ENCODE peak calls at places on chromosomes 11 and 22, in ten cellular contexts. I is activated CD8-positive, alpha-beta memory T cell treated with anti-CD3 and anti-CD28 coated beads, Interleukin-2, amount 50 U/mL, for 48 hours; U is thoracic aorta; D is NCI-H1105 treated with DMSO at 0.1 percent for 48 hours; L is EL; K is stimulated activated CD4-positive, alpha-beta T cell treated with anti-CD3 and anti-CD28 coated beads, Interleukin-15, amount 100 ng/mL, for 24 hours; G is T-helper 9 cell; H is C1 segment of cervical spinal cord; R is CD4-positive, CD25-positive, alpha-beta regulatory T cell; C is iris pigment epithelial cell. V is an unnamed sample.

GRCh38 chr11:132994038-132994502 is 538.2 kb downstream of the OPCML start:
- DNase-seq in U (no peak), R (no peak), I (no peak), L (no peak), K (no peak), G (no peak), H (no peak), D (peak; percentile 90), C (no peak), V (no peak)

GRCh38 chr22:24543068-24543675 is 11.8 kb downstream of the GUCD1 start:
- DNase-seq in R (no peak), U (no peak), D (no peak), K (no peak), I (no peak), H (no peak), G (no peak), C (no peak), L (no peak), V (no peak)

GRCh38 chr11:36034572-36035331 is 90.9 kb downstream of the LDLRAD3 start:
- DNase-seq in R (no peak), U (no peak), D (no peak), K (no peak), C (peak; percentile 87), H (no peak), L (peak; percentile 96), I (no peak), G (no peak), V (no peak)

GRCh38 chr11:8832571-8833260 is 78.3 kb upstream of the AKIP1 start:
- DNase-seq in R (no peak), U (no peak), L (peak; percentile 92), H (no peak), I (no peak), C (peak; percentile 83), D (no peak), K (peak; percentile 5), G (no peak), V (no peak)

GRCh38 chr11:613369-613968 is 2.3 kb downstream of the IRF7 start:
- DNase-seq in L (peak; percentile 60), H (no peak), I (peak; percentile 86), G (peak; percentile 93), U (peak; percentile 47), K (peak; percentile 89), D (peak; percentile 12), C (peak; percentile 54), R (peak; percentile 83), V (no peak)

GRCh38 chr11:120337896-120338840 is 2.0 kb downstream of the ARHGEF12 start:
- DNase-seq in R (no peak), H (no peak), U (no peak), L (peak; percentile 39), D (peak; percentile 48), K (no peak), C (peak; percentile 62), I (no peak), G (no peak), V (no peak)

GRCh38 chr11:12472401-12473065 is 95.2 kb downstream of the PARVA start:
- DNase-seq in G (no peak), H (no peak), C (no peak), L (no peak), D (no peak), R (no peak), U (no peak), I (no peak), K (no peak), V (no peak)

GRCh38 chr22:47228767-47229166 is 466.3 kb downstream of the TBC1D22A start:
- DNase-seq in I (no peak), K (no peak), G (no peak), U (no peak), L (no peak), H (no peak), D (no peak), R (no peak), C (no peak), V (no peak)

GRCh38 chr22:48693377-48694135 is 1134.1 kb downstream of the BRD1 start:
- DNase-seq in D (no peak), H (no peak), G (no peak), K (no peak), U (no peak), R (no peak), C (no peak), I (no peak), L (no peak), V (no peak)

GRCh38 chr22:46425011-46425410 is 89.5 kb downstream of the TRMU start:
- DNase-seq in I (no peak), R (no peak), H (no peak), L (peak; percentile 80), K (no peak), U (no peak), C (peak; percentile 57), G (no peak), D (no peak), V (no peak)

GRCh38 chr11:13135385-13136271 is 126.5 kb downstream of the RASSF10 start:
- DNase-seq in K (no peak), D (peak; percentile 7), R (no peak), I (no peak), G (no peak), L (peak; percentile 86), H (peak; percentile 24), U (no peak), C (peak; percentile 81), V (no peak)

GRCh38 chr22:37480387-37481346 is 5.5 kb downstream of the MFNG start:
- DNase-seq in U (no peak), C (no peak), D (no peak), R (no peak), L (no peak), I (no peak), K (no peak), H (no peak), G (no peak), V (no peak)

GRCh38 chr11:62025429-62026105 is 58.1 kb upstream of the FTH1 start:
- DNase-seq in K (peak; percentile 48), I (peak; percentile 68), R (peak; percentile 77), G (peak; percentile 71), L (peak; percentile 75), C (peak; percentile 99), D (no peak), H (no peak), U (peak; percentile 27), V (no peak)

GRCh38 chr22:22687638-22688500 is 43.5 kb downstream of the GGTLC2 start:
- DNase-seq in L (peak; percentile 29), H (no peak), I (no peak), D (peak; percentile 34), R (no peak), C (peak; percentile 64), K (peak; percentile 42), G (no peak), U (no peak), V (peak; percentile 47)

GRCh38 chr11:22920939-22921565 is 60.8 kb upstream of the CCDC179 start:
- DNase-seq in I (no peak), D (peak; percentile 55), L (peak; percentile 57), G (no peak), U (no peak), H (no peak), K (peak; percentile 1), R (no peak), C (peak; percentile 72), V (no peak)

GRCh38 chr11:90134420-90135003 is at the start of gene NAALAD2:
- DNase-seq in I (no peak), L (peak; percentile 19), R (no peak), H (peak; percentile 23), G (no peak), C (peak; percentile 46), U (no peak), D (no peak), K (peak; percentile 6), V (no peak)

GRCh38 chr11:57172031-57172430 is 9.7 kb upstream of the LRRC55 start:
- DNase-seq in G (no peak), I (no peak), U (no peak), L (no peak), H (no peak), K (no peak), D (no peak), R (no peak), C (no peak), V (no peak)

GRCh38 chr11:2807276-2807681 is 78.3 kb downstream of the CDKN1C start:
- DNase-seq in K (no peak), G (no peak), C (peak; percentile 36), I (no peak), U (peak; percentile 39), D (no peak), H (no peak), L (no peak), R (peak; percentile 0), V (peak; percentile 91)

GRCh38 chr22:44463151-44463550 is 34.9 kb downstream of the RTL6 start:
- DNase-seq in H (no peak), C (no peak), U (no peak), G (no peak), D (no peak), K (no peak), L (no peak), I (peak; percentile 20), R (no peak), V (no peak)

GRCh38 chr22:45239378-45240136 is 1.1 kb downstream of the KIAA0930 start:
- DNase-seq in K (no peak), I (no peak), U (no peak), G (no peak), L (no peak), D (no peak), H (no peak), R (no peak), C (no peak), V (no peak)

GRCh38 chr11:118304227-118304808 is at the start of gene CD3E:
- DNase-seq in U (no peak), K (peak; percentile 82), G (peak; percentile 46), L (no peak), I (peak; percentile 80), H (no peak), C (no peak), D (no peak), R (peak; percentile 50), V (no peak)

GRCh38 chr11:32391479-32391878 is 43.9 kb downstream of the WT1 start:
- DNase-seq in I (no peak), G (no peak), U (no peak), C (no peak), R (no peak), L (no peak), H (no peak), K (no peak), D (no peak), V (no peak)

GRCh38 chr11:132960273-132960672 is 572.0 kb downstream of the OPCML start:
- DNase-seq in U (no peak), R (no peak), H (no peak), C (no peak), D (no peak), K (no peak), G (no peak), L (no peak), I (no peak), V (no peak)

GRCh38 chr11:119388103-119388502 is 6.6 kb upstream of the USP2 start:
- DNase-seq in H (no peak), U (no peak), I (no peak), G (no peak), C (no peak), L (no peak), D (no peak), K (no peak), R (no peak), V (no peak)

GRCh38 chr22:35910926-35911325 is 117.7 kb downstream of the RBFOX2 start:
- DNase-seq in R (no peak), U (no peak), D (no peak), G (no peak), K (no peak), I (no peak), H (no peak), C (no peak), L (no peak), V (no peak)

GRCh38 chr11:121563003-121563402 is 110.2 kb upstream of the SORL1-AS1 start:
- DNase-seq in U (no peak), I (no peak), H (no peak), R (no peak), L (no peak), D (no peak), C (no peak), G (no peak), K (peak; percentile 62), V (no peak)

GRCh38 chr11:125061237-125061636 is 1.9 kb upstream of the SLC37A2 start:
- DNase-seq in D (no peak), U (no peak), R (no peak), C (no peak), G (no peak), H (no peak), I (no peak), K (no peak), L (no peak), V (no peak)